ENCODE peak calls at places on chromosomes 16 and 17, in six cellular contexts. One of them, this sample, is unnamed.

GRCh38 chr16:7849891-7850290 is 517.2 kb downstream of the RBFOX1 start:
- DNase-seq in NCI-H2171: no peak
- DNase-seq in stimulated activated CD8-positive, alpha-beta memory T cell treated with anti-CD3 and anti-CD28 coated beads, Interleukin-4, amount 100 ng/mL, for 24 hours: no peak
- DNase-seq in CD8-positive, alpha-beta memory T cell: no peak
- DNase-seq in activated effector memory CD4-positive, alpha-beta T cell treated with anti-CD3 and anti-CD28 coated beads, Interleukin-2, amount 50 U/mL, for 16 hours: no peak
- DNase-seq in GM23248: no peak
- DNase-seq in this sample: no peak

GRCh38 chr16:88993006-88993787 is 16.2 kb upstream of the CBFA2T3 start:
- DNase-seq in NCI-H2171: peak; percentile 83
- DNase-seq in stimulated activated CD8-positive, alpha-beta memory T cell treated with anti-CD3 and anti-CD28 coated beads, Interleukin-4, amount 100 ng/mL, for 24 hours: no peak
- DNase-seq in CD8-positive, alpha-beta memory T cell: no peak
- DNase-seq in activated effector memory CD4-positive, alpha-beta T cell treated with anti-CD3 and anti-CD28 coated beads, Interleukin-2, amount 50 U/mL, for 16 hours: no peak
- DNase-seq in GM23248: no peak
- DNase-seq in this sample: no peak

GRCh38 chr17:64615025-64615677 is 47.0 kb downstream of the SMURF2 start:
- DNase-seq in NCI-H2171: no peak
- DNase-seq in stimulated activated CD8-positive, alpha-beta memory T cell treated with anti-CD3 and anti-CD28 coated beads, Interleukin-4, amount 100 ng/mL, for 24 hours: no peak
- DNase-seq in CD8-positive, alpha-beta memory T cell: no peak
- DNase-seq in activated effector memory CD4-positive, alpha-beta T cell treated with anti-CD3 and anti-CD28 coated beads, Interleukin-2, amount 50 U/mL, for 16 hours: no peak
- DNase-seq in GM23248: peak; percentile 73
- DNase-seq in this sample: no peak

GRCh38 chr17:4678448-4679026 is 25.4 kb downstream of the PELP1 start:
- DNase-seq in NCI-H2171: no peak
- DNase-seq in stimulated activated CD8-positive, alpha-beta memory T cell treated with anti-CD3 and anti-CD28 coated beads, Interleukin-4, amount 100 ng/mL, for 24 hours: no peak
- DNase-seq in CD8-positive, alpha-beta memory T cell: no peak
- DNase-seq in activated effector memory CD4-positive, alpha-beta T cell treated with anti-CD3 and anti-CD28 coated beads, Interleukin-2, amount 50 U/mL, for 16 hours: no peak
- DNase-seq in GM23248: peak; percentile 94
- DNase-seq in this sample: no peak

GRCh38 chr17:37744961-37745800 is at the start of gene HNF1B:
- DNase-seq in NCI-H2171: no peak
- DNase-seq in stimulated activated CD8-positive, alpha-beta memory T cell treated with anti-CD3 and anti-CD28 coated beads, Interleukin-4, amount 100 ng/mL, for 24 hours: no peak
- DNase-seq in CD8-positive, alpha-beta memory T cell: no peak
- DNase-seq in activated effector memory CD4-positive, alpha-beta T cell treated with anti-CD3 and anti-CD28 coated beads, Interleukin-2, amount 50 U/mL, for 16 hours: no peak
- DNase-seq in GM23248: no peak
- DNase-seq in this sample: no peak

GRCh38 chr16:67953641-67954375 is 9.9 kb upstream of the LCAT start:
- DNase-seq in NCI-H2171: no peak
- DNase-seq in stimulated activated CD8-positive, alpha-beta memory T cell treated with anti-CD3 and anti-CD28 coated beads, Interleukin-4, amount 100 ng/mL, for 24 hours: no peak
- DNase-seq in CD8-positive, alpha-beta memory T cell: no peak
- DNase-seq in activated effector memory CD4-positive, alpha-beta T cell treated with anti-CD3 and anti-CD28 coated beads, Interleukin-2, amount 50 U/mL, for 16 hours: no peak
- DNase-seq in GM23248: no peak
- DNase-seq in this sample: no peak

GRCh38 chr16:2811703-2812471 is 5.2 kb upstream of the PRSS21 start:
- DNase-seq in NCI-H2171: no peak
- DNase-seq in stimulated activated CD8-positive, alpha-beta memory T cell treated with anti-CD3 and anti-CD28 coated beads, Interleukin-4, amount 100 ng/mL, for 24 hours: no peak
- DNase-seq in CD8-positive, alpha-beta memory T cell: no peak
- DNase-seq in activated effector memory CD4-positive, alpha-beta T cell treated with anti-CD3 and anti-CD28 coated beads, Interleukin-2, amount 50 U/mL, for 16 hours: peak; percentile 25
- DNase-seq in GM23248: no peak
- DNase-seq in this sample: no peak

GRCh38 chr16:85602831-85603755 is 10.0 kb upstream of the GSE1 start:
- DNase-seq in NCI-H2171: no peak
- DNase-seq in stimulated activated CD8-positive, alpha-beta memory T cell treated with anti-CD3 and anti-CD28 coated beads, Interleukin-4, amount 100 ng/mL, for 24 hours: no peak
- DNase-seq in CD8-positive, alpha-beta memory T cell: no peak
- DNase-seq in activated effector memory CD4-positive, alpha-beta T cell treated with anti-CD3 and anti-CD28 coated beads, Interleukin-2, amount 50 U/mL, for 16 hours: no peak
- DNase-seq in GM23248: no peak
- DNase-seq in this sample: no peak

GRCh38 chr17:40799859-40800258 is at the start of gene KRT28:
- DNase-seq in NCI-H2171: no peak
- DNase-seq in stimulated activated CD8-positive, alpha-beta memory T cell treated with anti-CD3 and anti-CD28 coated beads, Interleukin-4, amount 100 ng/mL, for 24 hours: no peak
- DNase-seq in CD8-positive, alpha-beta memory T cell: no peak
- DNase-seq in activated effector memory CD4-positive, alpha-beta T cell treated with anti-CD3 and anti-CD28 coated beads, Interleukin-2, amount 50 U/mL, for 16 hours: no peak
- DNase-seq in GM23248: no peak
- DNase-seq in this sample: no peak

GRCh38 chr17:40457369-40457768 is 14.1 kb downstream of the IGFBP4 start:
- DNase-seq in NCI-H2171: no peak
- DNase-seq in stimulated activated CD8-positive, alpha-beta memory T cell treated with anti-CD3 and anti-CD28 coated beads, Interleukin-4, amount 100 ng/mL, for 24 hours: no peak
- DNase-seq in CD8-positive, alpha-beta memory T cell: no peak
- DNase-seq in activated effector memory CD4-positive, alpha-beta T cell treated with anti-CD3 and anti-CD28 coated beads, Interleukin-2, amount 50 U/mL, for 16 hours: no peak
- DNase-seq in GM23248: peak; percentile 30
- DNase-seq in this sample: no peak

GRCh38 chr16:937723-938122 is 33.1 kb downstream of the LMF1 start:
- DNase-seq in NCI-H2171: no peak
- DNase-seq in stimulated activated CD8-positive, alpha-beta memory T cell treated with anti-CD3 and anti-CD28 coated beads, Interleukin-4, amount 100 ng/mL, for 24 hours: no peak
- DNase-seq in CD8-positive, alpha-beta memory T cell: no peak
- DNase-seq in activated effector memory CD4-positive, alpha-beta T cell treated with anti-CD3 and anti-CD28 coated beads, Interleukin-2, amount 50 U/mL, for 16 hours: no peak
- DNase-seq in GM23248: no peak
- DNase-seq in this sample: no peak

GRCh38 chr17:81049973-81050551 is 15.1 kb downstream of the BAIAP2 start:
- DNase-seq in NCI-H2171: no peak
- DNase-seq in stimulated activated CD8-positive, alpha-beta memory T cell treated with anti-CD3 and anti-CD28 coated beads, Interleukin-4, amount 100 ng/mL, for 24 hours: no peak
- DNase-seq in CD8-positive, alpha-beta memory T cell: no peak
- DNase-seq in activated effector memory CD4-positive, alpha-beta T cell treated with anti-CD3 and anti-CD28 coated beads, Interleukin-2, amount 50 U/mL, for 16 hours: no peak
- DNase-seq in GM23248: no peak
- DNase-seq in this sample: peak; percentile 55

GRCh38 chr17:17141860-17142552 is 64.1 kb downstream of the PLD6 start:
- DNase-seq in NCI-H2171: no peak
- DNase-seq in stimulated activated CD8-positive, alpha-beta memory T cell treated with anti-CD3 and anti-CD28 coated beads, Interleukin-4, amount 100 ng/mL, for 24 hours: peak; percentile 15
- DNase-seq in CD8-positive, alpha-beta memory T cell: peak; percentile 25
- DNase-seq in activated effector memory CD4-positive, alpha-beta T cell treated with anti-CD3 and anti-CD28 coated beads, Interleukin-2, amount 50 U/mL, for 16 hours: peak; percentile 82
- DNase-seq in GM23248: peak; percentile 71
- DNase-seq in this sample: peak; percentile 38

GRCh38 chr17:51734462-51734861 is 424.1 kb downstream of the CA10 start:
- DNase-seq in NCI-H2171: no peak
- DNase-seq in stimulated activated CD8-positive, alpha-beta memory T cell treated with anti-CD3 and anti-CD28 coated beads, Interleukin-4, amount 100 ng/mL, for 24 hours: no peak
- DNase-seq in CD8-positive, alpha-beta memory T cell: no peak
- DNase-seq in activated effector memory CD4-positive, alpha-beta T cell treated with anti-CD3 and anti-CD28 coated beads, Interleukin-2, amount 50 U/mL, for 16 hours: peak; percentile 63
- DNase-seq in GM23248: peak; percentile 6
- DNase-seq in this sample: no peak

GRCh38 chr16:84648595-84649510 is 542 bp downstream of the KLHL36 start:
- DNase-seq in NCI-H2171: no peak
- DNase-seq in stimulated activated CD8-positive, alpha-beta memory T cell treated with anti-CD3 and anti-CD28 coated beads, Interleukin-4, amount 100 ng/mL, for 24 hours: peak; percentile 20
- DNase-seq in CD8-positive, alpha-beta memory T cell: peak; percentile 32
- DNase-seq in activated effector memory CD4-positive, alpha-beta T cell treated with anti-CD3 and anti-CD28 coated beads, Interleukin-2, amount 50 U/mL, for 16 hours: peak; percentile 83
- DNase-seq in GM23248: peak; percentile 40
- DNase-seq in this sample: peak; percentile 69

GRCh38 chr16:22386976-22387375 is 12.6 kb upstream of the CDR2 start:
- DNase-seq in NCI-H2171: no peak
- DNase-seq in stimulated activated CD8-positive, alpha-beta memory T cell treated with anti-CD3 and anti-CD28 coated beads, Interleukin-4, amount 100 ng/mL, for 24 hours: no peak
- DNase-seq in CD8-positive, alpha-beta memory T cell: no peak
- DNase-seq in activated effector memory CD4-positive, alpha-beta T cell treated with anti-CD3 and anti-CD28 coated beads, Interleukin-2, amount 50 U/mL, for 16 hours: no peak
- DNase-seq in GM23248: peak; percentile 88
- DNase-seq in this sample: no peak

GRCh38 chr16:21166561-21166961 is 8.1 kb downstream of the LDAF1 start:
- DNase-seq in NCI-H2171: no peak
- DNase-seq in stimulated activated CD8-positive, alpha-beta memory T cell treated with anti-CD3 and anti-CD28 coated beads, Interleukin-4, amount 100 ng/mL, for 24 hours: no peak
- DNase-seq in CD8-positive, alpha-beta memory T cell: no peak
- DNase-seq in activated effector memory CD4-positive, alpha-beta T cell treated with anti-CD3 and anti-CD28 coated beads, Interleukin-2, amount 50 U/mL, for 16 hours: no peak
- DNase-seq in GM23248: peak; percentile 33
- DNase-seq in this sample: no peak